ENCODE peak calls at places on chromosomes 13 and 19, in five cellular contexts. S, Y, E, A and O are unnamed samples.

GRCh38 chr19:5319516-5319915 is 21.1 kb downstream of the PTPRS start:
- DNase-seq in Y (no peak), E (no peak), A (no peak), S (no peak), O (no peak)

GRCh38 chr19:46384396-46384795 is 29.0 kb downstream of the CCDC8 start:
- DNase-seq in S (no peak), Y (no peak), A (peak; percentile 11), E (no peak), O (no peak)

GRCh38 chr13:99205621-99206220 is 5.1 kb downstream of the UBAC2 start:
- DNase-seq in S (no peak), E (no peak), A (no peak), Y (no peak), O (no peak)

GRCh38 chr19:3443840-3444694 is 36.3 kb downstream of the SMIM24 start:
- DNase-seq in E (peak; percentile 57), A (no peak), Y (peak; percentile 40), S (no peak), O (peak; percentile 90)

GRCh38 chr19:21947775-21948174 is 63.0 kb downstream of the ZNF208 start:
- DNase-seq in E (no peak), A (no peak), S (no peak), Y (no peak), O (no peak)

GRCh38 chr13:75418997-75419396 is 63.0 kb downstream of the TBC1D4 start:
- DNase-seq in E (no peak), S (no peak), Y (no peak), A (no peak), O (no peak)

GRCh38 chr13:94825507-94825906 is 113.2 kb upstream of the SOX21 start:
- DNase-seq in Y (peak; percentile 50), E (peak; percentile 70), S (no peak), A (peak; percentile 34), O (peak; percentile 27)

GRCh38 chr19:4081441-4082129 is 14.9 kb upstream of the ZBTB7A start:
- DNase-seq in Y (no peak), A (no peak), E (no peak), S (no peak), O (no peak)

GRCh38 chr13:26544707-26545106 is 12.8 kb upstream of the WASF3 start:
- DNase-seq in Y (no peak), S (no peak), E (no peak), A (no peak), O (no peak)

GRCh38 chr19:11861301-11861700 is 12.8 kb downstream of the ZNF439 start:
- DNase-seq in S (no peak), E (no peak), A (no peak), Y (no peak), O (no peak)

GRCh38 chr19:51029718-51030117 is 3.3 kb upstream of the KLK11 start:
- DNase-seq in S (no peak), E (peak; percentile 76), Y (no peak), A (no peak), O (peak; percentile 3)

GRCh38 chr13:102260256-102260655 is 141.6 kb downstream of the FGF14 start:
- DNase-seq in E (no peak), S (no peak), Y (no peak), A (no peak), O (no peak)

GRCh38 chr13:22980936-22981335 is 199.8 kb upstream of the SGCG start:
- DNase-seq in E (no peak), S (no peak), Y (no peak), A (no peak), O (no peak)

GRCh38 chr13:77055158-77055557 is 28.2 kb upstream of the FBXL3 start:
- DNase-seq in E (no peak), A (no peak), S (no peak), Y (no peak), O (no peak)

GRCh38 chr13:48144413-48145035 is 49.6 kb upstream of the MED4 start:
- DNase-seq in A (peak; percentile 30), Y (peak; percentile 40), E (peak; percentile 30), S (no peak), O (no peak)

GRCh38 chr19:5881543-5882299 is 11.4 kb upstream of the FUT5 start:
- DNase-seq in A (no peak), E (no peak), Y (no peak), S (no peak), O (no peak)

GRCh38 chr19:28694812-28695211 is 518.1 kb downstream of the UQCRFS1 start:
- DNase-seq in A (no peak), Y (no peak), S (no peak), E (no peak), O (no peak)

GRCh38 chr19:44653977-44654784 is 10.5 kb downstream of the PVR start:
- DNase-seq in A (peak; percentile 48), E (peak; percentile 80), S (peak; percentile 80), Y (peak; percentile 77), O (no peak)

GRCh38 chr19:44587863-44588752 is 25.3 kb upstream of the IGSF23 start:
- DNase-seq in Y (no peak), A (no peak), E (no peak), S (peak; percentile 16), O (no peak)

GRCh38 chr13:35500071-35500595 is 23.6 kb upstream of the MAB21L1 start:
- DNase-seq in S (no peak), E (no peak), A (no peak), Y (no peak), O (peak; percentile 67)

GRCh38 chr19:2475018-2475701 is 767 bp upstream of the GADD45B start:
- DNase-seq in Y (peak; percentile 52), A (peak; percentile 64), S (peak; percentile 64), E (peak; percentile 63), O (peak; percentile 63)

GRCh38 chr19:33453207-33453736 is 68.3 kb downstream of the PEPD start:
- DNase-seq in Y (no peak), S (no peak), A (no peak), E (no peak), O (peak; percentile 75)

GRCh38 chr13:53310786-53311185 is 282.2 kb downstream of the OLFM4 start:
- DNase-seq in Y (no peak), A (no peak), S (no peak), E (no peak), O (no peak)

GRCh38 chr13:80341771-80342271 is 895 bp upstream of the SPRY2 start:
- DNase-seq in E (peak; percentile 44), S (no peak), A (peak; percentile 51), Y (no peak), O (peak; percentile 72)

GRCh38 chr19:35437152-35437951 is 10.7 kb upstream of the FFAR2 start:
- DNase-seq in S (no peak), Y (no peak), A (no peak), E (no peak), O (no peak)